ENCODE peak calls at places on chromosomes 3 and 15, in seven cellular contexts. C, S, L, T, W, G and Y are unnamed samples.
A peak's percentile ranks its signal among the peaks of the same experiment; 100 is the strongest.

GRCh38 chr3:195187609-195188529 is 83.1 kb downstream of the XXYLT1 start:
- DNase-seq in C (no peak), S (no peak), L (no peak), T (no peak), W (no peak), G (no peak), Y (no peak)

GRCh38 chr3:30649572-30650310 is 43.3 kb downstream of the TGFBR2 start:
- DNase-seq in C (no peak), S (no peak), L (no peak), T (no peak), W (no peak), G (no peak), Y (no peak)

GRCh38 chr15:71411538-71412482 is 296.5 kb downstream of the THSD4 start:
- DNase-seq in C (no peak), S (peak; percentile 6), L (peak; percentile 14), T (no peak), W (no peak), G (no peak), Y (no peak)

GRCh38 chr3:127486337-127486944 is 104.1 kb downstream of the TPRA1 start:
- DNase-seq in C (no peak), S (no peak), L (no peak), T (no peak), W (no peak), G (no peak), Y (no peak)

GRCh38 chr3:112293368-112294321 is at the start of gene SLC9C1:
- DNase-seq in C (peak; percentile 43), S (peak; percentile 65), L (peak; percentile 28), T (peak; percentile 71), W (peak; percentile 33), G (peak; percentile 28), Y (peak; percentile 31)

GRCh38 chr3:51819709-51820406 is 40.8 kb upstream of the IQCF6 start:
- DNase-seq in C (no peak), S (peak; percentile 19), L (no peak), T (no peak), W (no peak), G (no peak), Y (no peak)

GRCh38 chr15:74620636-74621545 is 5.3 kb downstream of the CLK3 start:
- DNase-seq in C (peak; percentile 69), S (peak; percentile 78), L (no peak), T (peak; percentile 85), W (peak; percentile 69), G (peak; percentile 59), Y (peak; percentile 60)

GRCh38 chr3:191502583-191502982 is 41.6 kb downstream of the PYDC2 start:
- DNase-seq in C (no peak), S (peak; percentile 32), L (no peak), T (peak; percentile 17), W (no peak), G (no peak), Y (peak; percentile 25)

GRCh38 chr3:56251343-56251945 is 216.8 kb downstream of the ERC2 start:
- DNase-seq in C (no peak), S (peak; percentile 31), L (peak; percentile 16), T (peak; percentile 52), W (no peak), G (peak; percentile 12), Y (peak; percentile 41)

GRCh38 chr15:58019503-58020376 is 45.8 kb downstream of the ALDH1A2 start:
- DNase-seq in C (no peak), S (peak; percentile 13), L (peak; percentile 25), T (no peak), W (no peak), G (no peak), Y (no peak)

GRCh38 chr3:140180603-140181002 is 245.6 kb downstream of the CLSTN2 start:
- DNase-seq in C (no peak), S (no peak), L (no peak), T (no peak), W (no peak), G (no peak), Y (no peak)